ENCODE peak calls at places on chromosomes 6 and 20, in eight cellular contexts. J is CD4-positive, CD25-positive, alpha-beta regulatory T cell; B is A549; L is stimulated activated CD4-positive, alpha-beta T cell treated with anti-CD3 and anti-CD28 coated beads, Interleukin-1b, Interleukin-23, amount 100 ng/mL, for 24 hours; Z is brain microvascular endothelial cell; P is putamen; O is choroid plexus epithelial cell; X is posterior cingulate gyrus. Y is an unnamed sample.

GRCh38 chr20:40805592-40805991 is 116.6 kb upstream of the MAFB start:
- DNase-seq in J (no peak), B (no peak), L (no peak), Z (no peak), P (no peak), O (no peak), X (no peak), Y (no peak)

GRCh38 chr6:123529843-123530242 is 106.9 kb downstream of the TRDN start:
- DNase-seq in J (no peak), B (peak), L (no peak), Z (no peak), P (no peak), O (no peak), X (no peak), Y (no peak)

GRCh38 chr6:123715243-123715863 is 78.6 kb upstream of the TRDN start:
- DNase-seq in J (no peak), B (peak), L (no peak), Z (no peak), P (no peak), O (peak), X (no peak), Y (peak)

GRCh38 chr20:2805682-2806350 is 5.4 kb upstream of the CPXM1 start:
- DNase-seq in J (no peak), B (no peak), L (no peak), Z (no peak), P (no peak), O (no peak), X (no peak), Y (no peak)

GRCh38 chr20:59938221-59938620 is 1.9 kb downstream of the PPP1R3D start:
- DNase-seq in J (no peak), B (no peak), L (no peak), Z (peak), P (no peak), O (peak), X (no peak), Y (no peak)

GRCh38 chr20:62358171-62358719 is 8.9 kb downstream of the LAMA5 start:
- DNase-seq in J (no peak), B (peak), L (no peak), Z (no peak), P (no peak), O (no peak), X (peak), Y (no peak)

GRCh38 chr6:17102258-17102870 is 514 bp downstream of the STMND1 start:
- DNase-seq in J (no peak), B (no peak), L (no peak), Z (no peak), P (no peak), O (no peak), X (no peak), Y (no peak)

GRCh38 chr6:143110572-143110971 is 49.9 kb downstream of the AIG1 start:
- DNase-seq in J (no peak), B (no peak), L (no peak), Z (peak), P (no peak), O (peak), X (no peak), Y (no peak)

GRCh38 chr6:134245041-134245440 is 72.9 kb downstream of the SGK1 start:
- DNase-seq in J (no peak), B (peak), L (no peak), Z (peak), P (no peak), O (peak), X (no peak), Y (no peak)

GRCh38 chr20:32811886-32812285 is 7.9 kb upstream of the MAPRE1 start:
- DNase-seq in J (no peak), B (no peak), L (no peak), Z (no peak), P (no peak), O (no peak), X (no peak), Y (no peak)

GRCh38 chr6:44650947-44651346 is 263.4 kb downstream of the CDC5L start:
- DNase-seq in J (no peak), B (no peak), L (no peak), Z (peak), P (no peak), O (peak), X (no peak), Y (no peak)

GRCh38 chr6:73739097-73739496 is 43.1 kb downstream of the CD109 start:
- DNase-seq in J (peak), B (peak), L (no peak), Z (peak), P (peak), O (peak), X (no peak), Y (peak)

GRCh38 chr6:155253337-155253736 is 10.5 kb upstream of the CLDN20 start:
- DNase-seq in J (no peak), B (no peak), L (no peak), Z (no peak), P (no peak), O (no peak), X (no peak), Y (no peak)

GRCh38 chr6:13453771-13454251 is 33.6 kb downstream of the GFOD1 start:
- DNase-seq in J (no peak), B (peak), L (peak), Z (peak), P (no peak), O (no peak), X (no peak), Y (no peak)

GRCh38 chr6:160360955-160361354 is 12.8 kb downstream of the SLC22A3 start:
- DNase-seq in J (no peak), B (no peak), L (no peak), Z (no peak), P (no peak), O (no peak), X (no peak), Y (no peak)

GRCh38 chr6:158417760-158418098 is 105.5 kb downstream of the TULP4 start:
- DNase-seq in J (no peak), B (no peak), L (no peak), Z (peak), P (peak), O (peak), X (peak), Y (no peak)

GRCh38 chr20:41233976-41234514 is 83.5 kb downstream of the ZHX3 start:
- DNase-seq in J (no peak), B (no peak), L (no peak), Z (no peak), P (no peak), O (no peak), X (no peak), Y (no peak)

GRCh38 chr6:125869427-125869826 is 78.7 kb downstream of the NCOA7 start:
- DNase-seq in J (no peak), B (no peak), L (no peak), Z (no peak), P (no peak), O (no peak), X (peak), Y (no peak)

GRCh38 chr6:163999475-164000125 is 585.1 kb downstream of the QKI start:
- DNase-seq in J (no peak), B (no peak), L (no peak), Z (peak), P (no peak), O (peak), X (no peak), Y (no peak)

GRCh38 chr6:8137529-8137939 is 35.2 kb upstream of the EEF1E1 start:
- DNase-seq in J (no peak), B (no peak), L (no peak), Z (no peak), P (no peak), O (peak), X (no peak), Y (no peak)

GRCh38 chr6:41522780-41523548 is 23.2 kb upstream of the FOXP4 start:
- DNase-seq in J (no peak), B (no peak), L (no peak), Z (no peak), P (no peak), O (no peak), X (no peak), Y (no peak)

GRCh38 chr20:10992776-10993175 is 319.0 kb upstream of the JAG1 start:
- DNase-seq in J (no peak), B (no peak), L (no peak), Z (no peak), P (no peak), O (peak), X (no peak), Y (no peak)

GRCh38 chr6:116465246-116465645 is 4.1 kb downstream of the CALHM6 start:
- DNase-seq in J (no peak), B (no peak), L (no peak), Z (no peak), P (no peak), O (no peak), X (no peak), Y (no peak)

GRCh38 chr20:38658879-38659612 is 57.4 kb downstream of the ARHGAP40 start:
- DNase-seq in J (peak), B (peak), L (no peak), Z (no peak), P (no peak), O (peak), X (peak), Y (peak)

GRCh38 chr6:44034391-44034861 is 92.8 kb downstream of the MRPL14 start:
- DNase-seq in J (no peak), B (no peak), L (no peak), Z (no peak), P (no peak), O (no peak), X (no peak), Y (no peak)

GRCh38 chr20:31260326-31260932 is 3.0 kb downstream of the DEFB115 start:
- DNase-seq in J (no peak), B (peak), L (no peak), Z (no peak), P (no peak), O (peak), X (no peak), Y (no peak)

GRCh38 chr6:96898241-96898851 is 655 bp upstream of the NDUFAF4 start:
- DNase-seq in J (peak), B (peak), L (no peak), Z (no peak), P (no peak), O (peak), X (no peak), Y (no peak)

GRCh38 chr6:31336872-31337496 is 20.0 kb downstream of the HLA-B start:
- DNase-seq in J (no peak), B (peak), L (no peak), Z (no peak), P (no peak), O (no peak), X (no peak), Y (no peak)

GRCh38 chr20:31663838-31664695 is 26.4 kb downstream of the COX4I2 start:
- DNase-seq in J (no peak), B (peak), L (no peak), Z (no peak), P (no peak), O (no peak), X (peak), Y (no peak)

GRCh38 chr6:42417641-42418112 is 34.0 kb downstream of the TRERF1 start:
- DNase-seq in J (peak), B (no peak), L (no peak), Z (no peak), P (no peak), O (no peak), X (no peak), Y (peak)

GRCh38 chr6:108145639-108146038 is 20.2 kb upstream of the NR2E1 start:
- DNase-seq in J (no peak), B (no peak), L (no peak), Z (no peak), P (no peak), O (no peak), X (no peak), Y (no peak)

GRCh38 chr6:145315982-145316600 is 419.2 kb downstream of the EPM2A start:
- DNase-seq in J (no peak), B (no peak), L (no peak), Z (no peak), P (no peak), O (peak), X (no peak), Y (no peak)

GRCh38 chr6:10529231-10529801 is 8.2 kb downstream of the GCNT2 start:
- DNase-seq in J (no peak), B (no peak), L (no peak), Z (peak), P (no peak), O (peak), X (no peak), Y (no peak)

GRCh38 chr20:5127204-5127858 is 523 bp downstream of the CDS2 start:
- DNase-seq in J (peak), B (peak), L (peak), Z (no peak), P (peak), O (peak), X (peak), Y (peak)

GRCh38 chr6:106974337-106974998 is at the start of gene CD24:
- DNase-seq in J (no peak), B (peak), L (no peak), Z (no peak), P (no peak), O (no peak), X (no peak), Y (no peak)

Y was measured in immature natural killer cell.